ENCODE peak calls at places on chromosomes 2 and 18, in ten cellular contexts. G, C, V, M, H, Z, E, O, D and L are unnamed samples.

GRCh38 chr2:96747061-96747460 is 7.2 kb upstream of the LMAN2L start:
- DNase-seq in O (no peak), D (no peak), G (no peak), M (no peak), C (no peak), Z (no peak), H (no peak), V (no peak), E (no peak), L (no peak)

GRCh38 chr2:85104228-85104627 is 29.0 kb upstream of the TCF7L1 start:
- DNase-seq in G (no peak), E (no peak), O (no peak), H (no peak), C (no peak), V (no peak), D (no peak), Z (no peak), M (no peak), L (no peak)

GRCh38 chr2:96839288-96839874 is 4.4 kb downstream of the ANKRD23 start:
- DNase-seq in C (peak), M (peak), H (no peak), V (no peak), D (no peak), E (no peak), O (no peak), Z (no peak), G (no peak), L (no peak)

GRCh38 chr2:1886405-1886992 is 142.2 kb upstream of the PXDN start:
- DNase-seq in D (peak), H (peak), E (no peak), M (peak), Z (peak), V (peak), C (peak), G (peak), O (peak), L (peak)

GRCh38 chr2:173075781-173076556 is at the start of gene MAP3K20:
- DNase-seq in V (peak), M (peak), H (peak), O (peak), D (peak), E (no peak), Z (peak), G (peak), C (peak), L (no peak)

GRCh38 chr2:10772201-10772867 is 40.3 kb downstream of the PDIA6 start:
- DNase-seq in O (no peak), D (no peak), E (no peak), V (no peak), H (no peak), C (no peak), Z (no peak), M (no peak), G (no peak), L (no peak)

GRCh38 chr2:212640428-212640827 is 101.8 kb upstream of the ERBB4 start:
- DNase-seq in H (no peak), D (no peak), Z (no peak), C (no peak), E (no peak), M (no peak), O (no peak), V (no peak), G (no peak), L (no peak)

GRCh38 chr2:189222440-189222839 is 42.9 kb upstream of the COL5A2 start:
- DNase-seq in C (no peak), G (no peak), E (no peak), H (no peak), M (no peak), O (peak), D (no peak), Z (no peak), V (no peak), L (no peak)

GRCh38 chr2:126770466-126770865 is 114.5 kb downstream of the GYPC start:
- DNase-seq in H (no peak), Z (no peak), D (no peak), C (no peak), M (no peak), V (no peak), O (no peak), G (peak), E (no peak), L (no peak)

GRCh38 chr2:141195087-141195486 is 935.7 kb downstream of the LRP1B start:
- DNase-seq in C (no peak), M (no peak), D (no peak), V (no peak), H (no peak), G (no peak), O (no peak), E (no peak), Z (no peak), L (no peak)

GRCh38 chr2:36389081-36389480 is 33.5 kb downstream of the CRIM1 start:
- DNase-seq in Z (no peak), O (peak), H (no peak), D (no peak), V (no peak), M (no peak), C (no peak), G (no peak), E (no peak), L (no peak)

GRCh38 chr2:24509425-24509824 is 18.4 kb downstream of the NCOA1 start:
- DNase-seq in C (no peak), E (no peak), V (no peak), O (no peak), G (no peak), M (no peak), D (no peak), H (no peak), Z (no peak), L (no peak)

GRCh38 chr18:78612318-78612717 is 367.3 kb upstream of the SALL3 start:
- DNase-seq in Z (peak), E (no peak), C (no peak), V (no peak), D (no peak), O (no peak), H (no peak), M (peak), G (no peak), L (no peak)

GRCh38 chr2:59680863-59681262 is 872.6 kb downstream of the BCL11A start:
- DNase-seq in Z (no peak), G (no peak), O (no peak), C (no peak), D (no peak), V (no peak), E (no peak), H (no peak), M (no peak), L (no peak)

GRCh38 chr2:24262571-24262970 is 87.7 kb downstream of the FAM228A start:
- DNase-seq in O (no peak), H (no peak), E (no peak), V (no peak), Z (no peak), M (no peak), D (no peak), C (no peak), G (no peak), L (no peak)

GRCh38 chr2:111704246-111704645 is 179.7 kb downstream of the ANAPC1 start:
- DNase-seq in E (no peak), D (no peak), V (peak), C (no peak), O (peak), G (no peak), Z (no peak), H (no peak), M (peak), L (peak)

GRCh38 chr2:60794271-60794863 is 38.3 kb downstream of the PAPOLG start:
- DNase-seq in M (no peak), C (no peak), O (peak), Z (no peak), V (no peak), G (no peak), D (no peak), E (no peak), H (no peak), L (no peak)

GRCh38 chr2:67631474-67631873 is 234.3 kb downstream of the ETAA1 start:
- DNase-seq in E (no peak), D (no peak), Z (no peak), H (no peak), V (no peak), O (no peak), G (no peak), M (no peak), C (no peak), L (no peak)

GRCh38 chr2:159234868-159235267 is 51.6 kb downstream of the WDSUB1 start:
- DNase-seq in C (no peak), H (no peak), M (no peak), D (no peak), E (no peak), Z (no peak), V (no peak), O (no peak), G (no peak), L (no peak)

GRCh38 chr2:106708189-106708588 is 177.8 kb downstream of the ST6GAL2 start:
- DNase-seq in M (no peak), G (no peak), O (no peak), V (no peak), C (no peak), Z (no peak), H (no peak), E (no peak), D (no peak), L (no peak)

GRCh38 chr2:169363570-169364150 is 1.3 kb upstream of the LRP2 start:
- DNase-seq in C (peak), G (peak), H (peak), M (peak), D (no peak), V (no peak), Z (peak), O (peak), E (no peak), L (no peak)

GRCh38 chr2:85976106-85976920 is 87.5 kb upstream of the ST3GAL5 start:
- DNase-seq in C (no peak), Z (no peak), V (no peak), E (no peak), M (peak), O (no peak), G (no peak), D (no peak), H (peak), L (no peak)

GRCh38 chr2:38977047-38977446 is 87.4 kb downstream of the ARHGEF33 start:
- DNase-seq in Z (no peak), O (no peak), C (no peak), D (no peak), E (no peak), H (no peak), V (no peak), M (no peak), G (no peak), L (no peak)

GRCh38 chr2:6384341-6384740 is 481.4 kb downstream of the CMPK2 start:
- DNase-seq in O (no peak), Z (no peak), D (no peak), E (no peak), C (no peak), V (no peak), G (no peak), H (no peak), M (no peak), L (no peak)

GRCh38 chr18:73897517-73897916 is 250.1 kb downstream of the FBXO15 start:
- DNase-seq in G (no peak), O (no peak), V (no peak), H (no peak), D (no peak), C (no peak), E (no peak), Z (no peak), M (peak), L (no peak)

GRCh38 chr18:45506951-45507350 is 108.3 kb upstream of the SLC14A2 start:
- DNase-seq in O (no peak), D (no peak), E (no peak), H (no peak), M (no peak), Z (no peak), C (no peak), G (no peak), V (no peak), L (no peak)

GRCh38 chr2:106163948-106164580 is 30.0 kb downstream of the UXS1 start:
- DNase-seq in G (no peak), V (no peak), H (no peak), C (no peak), O (no peak), D (no peak), M (no peak), E (peak), Z (no peak), L (peak)

GRCh38 chr18:5444847-5445246 is 99.0 kb downstream of the EPB41L3 start:
- DNase-seq in D (no peak), Z (no peak), O (no peak), H (no peak), G (no peak), C (no peak), E (no peak), M (no peak), V (no peak), L (no peak)

GRCh38 chr2:186457908-186458307 is 28.2 kb upstream of the ZC3H15 start:
- DNase-seq in H (no peak), C (no peak), V (no peak), M (no peak), G (no peak), D (no peak), Z (no peak), O (no peak), E (no peak), L (no peak)

GRCh38 chr18:48358868-48359267 is 50.3 kb downstream of the ZBTB7C start:
- DNase-seq in C (peak), M (no peak), E (no peak), G (no peak), O (no peak), H (no peak), V (no peak), D (no peak), Z (peak), L (no peak)

GRCh38 chr18:10537765-10538164 is 11.9 kb downstream of the NAPG start:
- DNase-seq in V (no peak), M (no peak), O (no peak), C (no peak), G (no peak), D (no peak), H (no peak), E (no peak), Z (no peak), L (no peak)

GRCh38 chr2:219726916-219727315 is 99.5 kb downstream of the SLC4A3 start:
- DNase-seq in G (no peak), H (no peak), C (no peak), E (no peak), V (no peak), M (peak), O (no peak), D (no peak), Z (peak), L (no peak)

GRCh38 chr2:28977176-28977875 is 3.8 kb upstream of the TOGARAM2 start:
- DNase-seq in O (no peak), E (no peak), D (no peak), M (no peak), Z (no peak), C (no peak), V (no peak), G (no peak), H (no peak), L (no peak)

GRCh38 chr2:222000326-222000725 is 298.5 kb downstream of the PAX3 start:
- DNase-seq in D (no peak), M (no peak), G (no peak), H (no peak), E (no peak), Z (no peak), C (no peak), O (no peak), V (no peak), L (peak)

DNA sequence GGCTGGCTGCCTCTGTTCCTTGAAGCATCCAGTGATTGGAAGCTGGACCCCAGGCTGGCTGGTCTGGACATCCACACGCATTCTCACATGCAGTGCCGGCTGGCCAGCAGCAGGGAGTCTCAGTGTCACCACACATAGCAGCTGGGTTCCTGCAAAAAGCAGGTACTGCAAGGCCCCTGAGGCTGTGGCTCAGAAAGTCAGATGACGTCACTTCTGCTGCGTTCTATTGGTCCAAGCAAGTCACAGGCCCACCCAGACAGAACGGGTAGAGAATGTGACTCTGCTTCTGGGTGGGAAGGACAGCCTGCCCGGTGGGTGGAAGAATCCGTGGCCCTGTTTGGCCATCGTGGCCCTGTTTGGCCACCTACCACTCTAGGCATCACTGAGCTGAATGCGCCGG is 51.3 kb upstream of the SPP2 start:
- DNase-seq in Z (no peak), O (no peak), M (peak), G (no peak), V (no peak), E (no peak), H (no peak), D (no peak), C (no peak), L (no peak)
- H3K4me3 ChIP-seq in Z (no peak), O (no peak), M (no peak), G (no peak), V (no peak), E (no peak), H (no peak), D (no peak), C (no peak), L (no peak)

GRCh38 chr2:139031722-139032121 is 251.5 kb upstream of the NXPH2 start:
- DNase-seq in M (peak), V (no peak), Z (peak), D (no peak), E (no peak), C (no peak), H (no peak), O (peak), G (no peak), L (no peak)
- TF ChIP-seq CTCF in M (peak), V (no peak), Z (peak), D (no peak), E (no peak), C (no peak), H (no peak), O (no peak), G (no peak), L (no peak)

GRCh38 chr2:144330951-144331651 is 188.8 kb downstream of the ZEB2 start:
- DNase-seq in G (no peak), M (no peak), C (no peak), E (no peak), V (no peak), D (no peak), H (no peak), Z (no peak), O (no peak), L (no peak)

GRCh38 chr2:144332356-144333143 is 187.4 kb downstream of the ZEB2 start:
- DNase-seq in M (peak), C (peak), E (peak), V (peak), G (peak), H (peak), D (peak), O (peak), Z (peak), L (peak)

GRCh38 chr2:144334551-144334950 is 185.4 kb downstream of the ZEB2 start:
- DNase-seq in D (no peak), Z (no peak), M (no peak), O (no peak), E (no peak), V (peak), C (no peak), H (no peak), G (no peak), L (no peak)

GRCh38 chr2:144331652-144332355 is 188.1 kb downstream of the ZEB2 start:
- DNase-seq in H (peak), D (peak), O (no peak), C (no peak), G (peak), V (no peak), M (no peak), Z (peak), E (no peak), L (no peak)

DNA sequence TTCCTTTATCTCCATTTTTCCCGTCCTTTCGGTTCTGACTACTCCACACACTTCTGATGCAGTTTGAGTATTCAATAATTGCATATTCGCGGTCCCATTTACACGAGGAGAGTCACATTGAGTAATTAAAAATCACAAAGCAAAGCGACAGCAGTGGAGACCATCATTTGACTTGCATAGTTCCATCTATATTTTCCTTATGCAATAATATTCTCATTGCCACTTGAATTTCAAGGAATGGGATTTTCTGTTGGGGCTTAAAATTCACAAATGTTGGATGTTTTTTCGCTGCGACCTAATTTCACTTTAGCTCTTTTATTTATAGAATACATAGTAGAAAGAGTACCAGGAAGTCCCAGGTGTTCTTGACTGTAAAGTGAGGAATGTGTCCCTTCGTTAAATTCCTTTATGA is 186.8 kb downstream of the ZEB2 start:
- DNase-seq in G (no peak), M (no peak), C (no peak), Z (no peak), D (no peak), V (no peak), H (no peak), O (no peak), E (no peak), L (no peak)
- H3K4me3 ChIP-seq in G (peak), M (peak), C (peak), Z (peak), D (no peak), V (peak), H (peak), O (peak), E (peak), L (no peak)

GRCh38 chr2:171541202-171541884 is 19.1 kb downstream of the CYBRD1 start:
- DNase-seq in M (peak), D (no peak), Z (no peak), O (peak), C (no peak), H (no peak), V (no peak), E (no peak), G (no peak), L (no peak)
- TF ChIP-seq CTCF in M (peak), D (no peak), Z (peak), O (peak), C (peak), H (peak), V (no peak), E (peak), G (no peak), L (peak)